ENCODE peak calls at places on chromosomes 11 and 22, in six cellular contexts. C, P, K, M, O and Y are unnamed samples.

GRCh38 chr11:3849297-3849874 is 6.1 kb upstream of the STIM1 start:
- DNase-seq in M (no peak), P (peak; percentile 17), O (peak; percentile 63), C (no peak), K (peak; percentile 55), Y (peak; percentile 69)

GRCh38 chr11:75429902-75430691 is 2.9 kb downstream of the KLHL35 start:
- DNase-seq in M (no peak), K (peak; percentile 87), P (peak; percentile 19), O (peak; percentile 83), C (peak; percentile 24), Y (peak; percentile 52)

GRCh38 chr11:95419915-95420314 is 188.9 kb upstream of the SESN3 start:
- DNase-seq in M (no peak), K (no peak), O (no peak), P (no peak), C (no peak), Y (peak; percentile 73)

GRCh38 chr11:45470151-45471001 is 184.2 kb upstream of the SYT13 start:
- DNase-seq in M (no peak), P (no peak), C (no peak), O (no peak), K (no peak), Y (no peak)

GRCh38 chr11:77557553-77557952 is 32.2 kb upstream of the AQP11 start:
- DNase-seq in C (no peak), O (peak; percentile 9), M (no peak), P (no peak), K (peak; percentile 65), Y (peak; percentile 50)

GRCh38 chr22:32204211-32204855 is 540 bp downstream of the RFPL2 start:
- DNase-seq in K (peak; percentile 63), O (peak; percentile 43), P (no peak), C (no peak), M (no peak), Y (no peak)

GRCh38 chr11:10322401-10322800 is 17.5 kb downstream of the ADM start:
- DNase-seq in K (no peak), M (no peak), P (no peak), O (no peak), C (no peak), Y (no peak)

GRCh38 chr11:87281496-87281895 is 243.8 kb downstream of the TMEM135 start:
- DNase-seq in O (no peak), C (no peak), K (no peak), M (no peak), P (no peak), Y (peak; percentile 38)

GRCh38 chr11:88377151-88377550 is 39.6 kb upstream of the CTSC start:
- DNase-seq in M (no peak), P (no peak), O (no peak), C (no peak), K (no peak), Y (no peak)

GRCh38 chr11:94525933-94526332 is 13.7 kb downstream of the C11orf97 start:
- DNase-seq in K (peak; percentile 57), C (no peak), P (no peak), M (peak; percentile 86), O (peak; percentile 93), Y (peak; percentile 50)

GRCh38 chr11:14443642-14444041 is 56.0 kb downstream of the COPB1 start:
- DNase-seq in K (no peak), O (peak; percentile 38), C (no peak), P (no peak), M (no peak), Y (peak; percentile 80)

GRCh38 chr11:102940714-102941588 is 14.6 kb downstream of the MMP13 start:
- DNase-seq in M (no peak), O (peak; percentile 79), K (peak; percentile 88), P (peak; percentile 0), C (no peak), Y (peak; percentile 90)

GRCh38 chr11:119188067-119188466 is 2.8 kb downstream of the NHERF4 start:
- DNase-seq in O (no peak), M (no peak), K (no peak), C (no peak), P (no peak), Y (no peak)

GRCh38 chr11:44727114-44727372 is 281 bp downstream of the TSPAN18 start:
- DNase-seq in O (no peak), P (no peak), M (no peak), K (no peak), C (no peak), Y (no peak)

GRCh38 chr11:45087761-45088160 is 58.7 kb upstream of the PRDM11 start:
- DNase-seq in P (no peak), C (no peak), K (no peak), O (no peak), M (no peak), Y (no peak)

GRCh38 chr22:32480238-32480637 is 5.6 kb downstream of the FBXO7 start:
- DNase-seq in O (no peak), C (no peak), P (no peak), K (no peak), M (no peak), Y (no peak)

GRCh38 chr11:20000393-20001134 is 159.7 kb downstream of the DBX1 start:
- DNase-seq in C (no peak), P (no peak), O (peak; percentile 91), M (no peak), K (peak; percentile 91), Y (no peak)

GRCh38 chr11:113664069-113664980 is 41.8 kb downstream of the TMPRSS5 start:
- DNase-seq in O (no peak), P (no peak), K (no peak), C (no peak), M (no peak), Y (peak; percentile 88)

GRCh38 chr11:93285430-93285829 is 45.1 kb upstream of the DEUP1 start:
- DNase-seq in C (no peak), K (no peak), P (no peak), O (no peak), M (no peak), Y (no peak)

GRCh38 chr11:108224908-108225786 is 2.3 kb downstream of the ATM start:
- DNase-seq in P (no peak), O (no peak), M (no peak), K (no peak), C (no peak), Y (no peak)

GRCh38 chr11:68741536-68741935 is 9.8 kb downstream of the TESMIN start:
- DNase-seq in M (no peak), P (no peak), O (no peak), K (no peak), C (no peak), Y (no peak)

GRCh38 chr11:61962213-61963015 is 5.0 kb downstream of the FTH1 start:
- DNase-seq in P (no peak), O (no peak), C (no peak), M (peak; percentile 53), K (no peak), Y (no peak)

GRCh38 chr11:69804769-69805508 is 14.3 kb downstream of the FGF3 start:
- DNase-seq in P (no peak), M (no peak), C (no peak), K (no peak), O (peak; percentile 74), Y (no peak)

GRCh38 chr11:4607782-4608666 is at the start of gene TRIM68:
- DNase-seq in M (peak; percentile 97), O (peak; percentile 95), C (peak; percentile 86), K (peak; percentile 95), P (peak; percentile 89), Y (peak; percentile 95)

GRCh38 chr11:77819921-77820564 is 479 bp downstream of the RSF1 start:
- DNase-seq in K (peak; percentile 80), O (peak; percentile 80), P (peak; percentile 31), M (peak; percentile 79), C (peak; percentile 12), Y (peak; percentile 54)